ENCODE peak calls at places on chromosomes 7 and 10, in nine cellular contexts. U is kidney; Z is NCI-H345; K is neural crest cell; N is ureter; S is endothelial cell; E is effector memory CD4-positive, alpha-beta T cell; W is activated effector memory CD4-positive, alpha-beta T cell treated with anti-CD3 and anti-CD28 coated beads, Interleukin-2, amount 50 U/mL, for 16 hours; C is DMS79 treated with DMSO at 0.1 percent for 48 hours. M is an unnamed sample.

GRCh38 chr7:87564290-87564963 is 36.3 kb downstream of the ABCB1 start:
- DNase-seq in U (no peak), Z (no peak), K (peak), N (peak), S (peak), E (no peak), W (no peak), C (no peak), M (peak)

GRCh38 chr7:129677796-129678195 is 66.3 kb downstream of the NRF1 start:
- DNase-seq in U (no peak), Z (no peak), K (no peak), N (no peak), S (no peak), E (no peak), W (no peak), C (no peak), M (no peak)

GRCh38 chr7:159143780-159144755 is 599 bp downstream of the VIPR2 start:
- DNase-seq in U (no peak), Z (peak), K (no peak), N (no peak), S (peak), E (no peak), W (no peak), C (no peak), M (no peak)

GRCh38 chr10:79221110-79222051 is 125.9 kb upstream of the PPIF start:
- DNase-seq in U (peak), Z (no peak), K (peak), N (peak), S (no peak), E (no peak), W (no peak), C (no peak), M (no peak)

GRCh38 chr10:60433684-60434083 is 44.0 kb upstream of the ANK3 start:
- DNase-seq in U (no peak), Z (no peak), K (no peak), N (no peak), S (no peak), E (no peak), W (no peak), C (no peak), M (no peak)

GRCh38 chr10:102837230-102837721 is at the start of gene CYP17A1:
- DNase-seq in U (peak), Z (no peak), K (no peak), N (no peak), S (no peak), E (no peak), W (no peak), C (peak), M (no peak)

GRCh38 chr7:157580324-157580723 is 243.5 kb downstream of the DNAJB6 start:
- DNase-seq in U (peak), Z (no peak), K (no peak), N (no peak), S (no peak), E (no peak), W (no peak), C (no peak), M (no peak)

GRCh38 chr10:14449293-14449815 is 118.6 kb upstream of the FRMD4A start:
- DNase-seq in U (no peak), Z (no peak), K (no peak), N (no peak), S (no peak), E (no peak), W (no peak), C (no peak), M (no peak)

GRCh38 chr10:84727398-84727797 is 399.0 kb downstream of the CCSER2 start:
- DNase-seq in U (peak), Z (no peak), K (no peak), N (no peak), S (no peak), E (no peak), W (no peak), C (no peak), M (no peak)

GRCh38 chr7:129644634-129645230 is 33.2 kb downstream of the NRF1 start:
- DNase-seq in U (no peak), Z (peak), K (no peak), N (no peak), S (peak), E (no peak), W (no peak), C (peak), M (no peak)

GRCh38 chr7:4269086-4269485 is 413.0 kb upstream of the FOXK1 start:
- DNase-seq in U (no peak), Z (no peak), K (no peak), N (peak), S (no peak), E (no peak), W (no peak), C (no peak), M (peak)

GRCh38 chr10:31961675-31962074 is 33.0 kb upstream of the ARHGAP12 start:
- DNase-seq in U (no peak), Z (peak), K (no peak), N (no peak), S (no peak), E (no peak), W (no peak), C (no peak), M (no peak)

GRCh38 chr10:98028168-98028770 is 2.2 kb downstream of the CRTAC1 start:
- DNase-seq in U (no peak), Z (peak), K (peak), N (peak), S (peak), E (peak), W (peak), C (peak), M (no peak)

GRCh38 chr10:34280599-34281374 is 534.3 kb downstream of the PARD3 start:
- DNase-seq in U (no peak), Z (no peak), K (no peak), N (no peak), S (no peak), E (no peak), W (no peak), C (no peak), M (peak)

GRCh38 chr7:38195804-38196595 is 18.0 kb downstream of the STARD3NL start:
- DNase-seq in U (no peak), Z (no peak), K (no peak), N (no peak), S (no peak), E (no peak), W (no peak), C (peak), M (no peak)

GRCh38 chr7:140300263-140301131 is 97.8 kb downstream of the SLC37A3 start:
- DNase-seq in U (no peak), Z (no peak), K (no peak), N (no peak), S (no peak), E (no peak), W (peak), C (no peak), M (no peak)

GRCh38 chr7:136496526-136496925 is 371.9 kb upstream of the CHRM2 start:
- DNase-seq in U (no peak), Z (no peak), K (no peak), N (no peak), S (no peak), E (no peak), W (no peak), C (no peak), M (no peak)

GRCh38 chr7:81908220-81908619 is 138.4 kb upstream of the HGF start:
- DNase-seq in U (no peak), Z (no peak), K (no peak), N (no peak), S (no peak), E (no peak), W (no peak), C (no peak), M (no peak)

GRCh38 chr7:2830609-2831376 is 13.3 kb downstream of the GNA12 start:
- DNase-seq in U (no peak), Z (no peak), K (no peak), N (no peak), S (no peak), E (no peak), W (no peak), C (no peak), M (no peak)

GRCh38 chr10:108039821-108040584 is 875.5 kb upstream of the SORCS1 start:
- DNase-seq in U (no peak), Z (no peak), K (no peak), N (no peak), S (no peak), E (no peak), W (no peak), C (no peak), M (no peak)

GRCh38 chr7:79454325-79454960 is 976 bp upstream of the MAGI2 start:
- DNase-seq in U (peak), Z (no peak), K (no peak), N (peak), S (peak), E (no peak), W (no peak), C (no peak), M (peak)

GRCh38 chr7:110090113-110090820 is 1000.7 kb upstream of the LRRN3 start:
- DNase-seq in U (no peak), Z (no peak), K (no peak), N (no peak), S (peak), E (no peak), W (no peak), C (no peak), M (no peak)

GRCh38 chr7:101953248-101953819 is 135.9 kb downstream of the CUX1 start:
- DNase-seq in U (no peak), Z (no peak), K (no peak), N (no peak), S (no peak), E (no peak), W (no peak), C (peak), M (no peak)

GRCh38 chr7:124550036-124550435 is 215.6 kb downstream of the GPR37 start:
- DNase-seq in U (no peak), Z (no peak), K (no peak), N (no peak), S (no peak), E (no peak), W (no peak), C (no peak), M (no peak)

GRCh38 chr10:30038961-30039536 is 20.3 kb downstream of the JCAD start:
- DNase-seq in U (no peak), Z (no peak), K (no peak), N (no peak), S (no peak), E (no peak), W (no peak), C (no peak), M (no peak)

GRCh38 chr10:3898821-3899220 is 113.8 kb upstream of the KLF6 start:
- DNase-seq in U (no peak), Z (peak), K (no peak), N (peak), S (no peak), E (no peak), W (no peak), C (no peak), M (no peak)

GRCh38 chr10:22662693-22663330 is 51.6 kb downstream of the PIP4K2A start:
- DNase-seq in U (no peak), Z (no peak), K (no peak), N (no peak), S (no peak), E (no peak), W (no peak), C (no peak), M (no peak)

GRCh38 chr10:110733256-110733952 is 89.3 kb downstream of the RBM20 start:
- DNase-seq in U (no peak), Z (no peak), K (no peak), N (no peak), S (no peak), E (no peak), W (no peak), C (peak), M (peak)

M was measured in left lobe of liver.